ENCODE peak calls at places on chromosomes 12 and 14, in six cellular contexts. K, O, B, A, N and Q are unnamed samples.

GRCh38 chr14:75333523-75334190 is 55.0 kb downstream of the FOS start:
- DNase-seq in K (no peak), O (peak), B (no peak), A (no peak), N (no peak), Q (no peak)

GRCh38 chr12:57147641-57147944 is 174 bp upstream of the LRP1-AS start:
- DNase-seq in K (no peak), O (no peak), B (no peak), A (no peak), N (no peak), Q (no peak)

GRCh38 chr14:52701223-52701622 is 5.8 kb upstream of the PSMC6 start:
- DNase-seq in K (no peak), O (no peak), B (no peak), A (no peak), N (no peak), Q (no peak)

GRCh38 chr12:113214938-113215400 is 6.3 kb upstream of the TPCN1 start:
- DNase-seq in K (peak), O (no peak), B (no peak), A (peak), N (no peak), Q (peak)

GRCh38 chr12:39617887-39618286 is 1.7 kb downstream of the ABCD2 start:
- DNase-seq in K (no peak), O (no peak), B (no peak), A (no peak), N (no peak), Q (no peak)

GRCh38 chr14:31843361-31844091 is 233.6 kb upstream of the ARHGAP5 start:
- DNase-seq in K (no peak), O (no peak), B (no peak), A (no peak), N (no peak), Q (no peak)

GRCh38 chr14:104551851-104552737 is 27.5 kb upstream of the C14orf180 start:
- DNase-seq in K (no peak), O (peak), B (no peak), A (no peak), N (no peak), Q (no peak)

GRCh38 chr14:87813211-87813610 is 179.8 kb downstream of the GALC start:
- DNase-seq in K (no peak), O (no peak), B (no peak), A (no peak), N (no peak), Q (no peak)

GRCh38 chr12:46549527-46550265 is 177.1 kb upstream of the SLC38A2 start:
- DNase-seq in K (peak), O (no peak), B (no peak), A (no peak), N (peak), Q (no peak)

GRCh38 chr12:98399532-98399931 is 115.9 kb upstream of the TMPO start:
- DNase-seq in K (peak), O (peak), B (no peak), A (peak), N (peak), Q (peak)

GRCh38 chr14:93926873-93927571 is at the start of gene FAM181A:
- DNase-seq in K (no peak), O (peak), B (no peak), A (no peak), N (no peak), Q (no peak)

DNA sequence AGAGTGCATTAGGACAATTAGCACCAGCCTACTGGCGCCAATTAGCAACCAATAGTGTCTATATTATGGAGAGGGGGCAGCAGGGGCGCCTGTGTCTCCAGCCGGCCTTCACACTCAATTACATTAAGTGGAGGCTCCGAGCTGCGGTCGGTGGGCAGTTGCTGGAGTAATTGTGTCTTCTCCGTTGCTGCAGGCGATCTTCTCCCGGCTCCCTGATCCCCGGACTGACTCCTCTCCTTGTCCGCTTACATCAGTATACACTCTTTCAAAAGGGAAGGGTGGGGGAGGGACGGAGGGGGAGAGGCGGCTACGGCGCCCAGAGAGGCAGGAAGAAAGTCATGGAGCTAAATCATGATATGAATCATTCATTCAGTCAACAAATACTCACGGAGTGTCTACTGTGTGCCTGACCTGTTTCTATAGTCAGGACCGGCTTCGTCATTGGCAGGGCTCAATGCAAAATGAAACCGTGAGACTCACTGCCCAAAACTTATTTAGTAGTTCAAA is 707.2 kb downstream of the MED13L start:
- DNase-seq in K (peak), O (peak), B (no peak), A (no peak), N (no peak), Q (no peak)
- H3K4me3 ChIP-seq in K (peak), O (no peak), B (peak), A (no peak), N (no peak), Q (no peak)

DNA sequence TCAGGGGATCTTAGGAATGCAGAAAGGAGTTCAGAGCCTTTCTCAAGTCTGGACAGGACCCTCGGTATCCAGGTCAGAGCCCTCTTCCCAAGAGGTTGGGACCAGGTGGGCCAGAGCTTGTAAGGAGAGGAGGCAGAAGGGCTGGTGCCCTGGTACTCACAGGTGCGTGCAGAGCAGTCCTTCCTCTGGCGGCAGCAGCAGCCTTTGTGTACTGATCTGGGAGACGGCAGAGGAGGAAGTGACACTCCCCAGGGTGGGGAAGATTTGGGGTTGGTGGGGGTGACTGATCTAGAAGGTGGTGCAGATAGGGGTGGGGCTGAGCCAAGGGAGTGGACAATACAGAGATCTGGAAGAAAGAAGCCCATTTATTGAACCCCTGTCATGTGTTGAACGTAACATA is at the start of gene ITGB7:
- DNase-seq in K (no peak), O (no peak), B (no peak), A (peak), N (no peak), Q (no peak)
- H3K4me3 ChIP-seq in K (no peak), O (no peak), B (no peak), A (no peak), N (no peak), Q (no peak)

DNA sequence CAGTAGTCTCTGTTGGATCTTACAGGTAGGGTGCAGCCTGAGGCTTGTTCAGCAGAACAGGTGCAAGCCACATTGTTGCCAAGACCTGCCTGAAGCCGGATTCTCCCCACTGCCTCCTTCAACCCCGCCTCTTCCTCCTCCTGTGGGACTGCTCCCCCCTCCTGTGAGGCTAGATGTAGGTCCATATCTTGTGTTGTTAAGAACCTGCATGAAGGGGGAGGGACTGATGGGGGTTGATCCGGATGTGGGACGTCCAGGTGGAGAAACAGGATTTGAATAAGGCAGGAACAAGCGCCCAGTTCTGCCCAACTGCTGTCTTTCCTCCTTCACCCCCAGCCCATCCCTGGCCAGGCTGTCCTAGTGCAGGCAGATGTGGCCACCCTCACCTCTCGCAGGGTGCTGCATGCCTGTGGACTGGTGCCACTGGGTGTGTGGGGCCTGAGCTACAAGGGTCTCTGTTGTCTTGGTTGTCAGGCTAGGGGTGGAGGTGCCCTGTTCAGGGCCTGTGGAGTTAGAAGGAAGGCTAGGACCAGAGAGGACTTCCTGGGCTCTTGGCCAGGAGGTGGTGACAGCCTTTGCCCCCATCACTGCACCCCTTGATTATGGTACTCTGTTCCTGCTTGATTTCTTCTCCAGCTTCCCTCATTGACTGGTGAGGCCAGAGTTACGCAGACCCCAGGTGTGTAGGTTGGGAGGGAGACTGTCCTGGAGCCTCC is 1.4 kb downstream of the NR4A1 start:
- DNase-seq in K (no peak), O (peak), B (peak), A (peak), N (no peak), Q (no peak)
- H3K4me3 ChIP-seq in K (peak), O (no peak), B (peak), A (peak), N (no peak), Q (peak)

DNA sequence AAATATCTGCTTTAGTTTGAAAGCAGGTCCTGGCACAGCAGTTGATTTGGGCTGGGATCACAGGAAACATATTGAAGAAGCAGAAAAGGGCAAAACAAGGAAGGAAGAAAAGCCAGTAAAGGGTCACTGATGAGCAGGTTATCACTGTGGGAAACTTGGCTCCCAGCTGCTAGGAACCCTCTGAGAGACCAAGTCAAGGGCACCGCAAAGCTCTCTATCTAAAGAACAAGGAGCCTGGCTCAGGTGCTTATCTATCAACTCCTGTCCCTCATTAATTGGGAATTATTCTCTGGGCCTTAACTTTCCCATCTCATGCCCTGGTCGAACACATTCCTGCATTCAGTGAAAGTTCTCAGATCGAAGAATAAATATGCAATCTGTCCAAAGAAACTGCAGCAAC is 450.9 kb upstream of the RPL10L start:
- DNase-seq in K (no peak), O (no peak), B (no peak), A (no peak), N (no peak), Q (no peak)
- H3K4me3 ChIP-seq in K (no peak), O (no peak), B (no peak), A (no peak), N (no peak), Q (no peak)